ENCODE peak calls at places on chromosomes 16 and 17, in five cellular contexts. One of them, this sample, is unnamed.

GRCh38 chr17:17236295-17237025 is 508 bp downstream of the FLCN start:
- DNase-seq in tibial nerve: peak
- DNase-seq in HL-60: peak
- DNase-seq in AG10803: peak
- DNase-seq in GM13977: peak
- DNase-seq in this sample: no peak

GRCh38 chr16:53768167-53768566 is 64.2 kb downstream of the FTO start:
- DNase-seq in tibial nerve: no peak
- DNase-seq in GM13977: no peak
- DNase-seq in AG10803: peak
- DNase-seq in HL-60: no peak
- DNase-seq in this sample: no peak

GRCh38 chr17:19578545-19578944 is 44.9 kb downstream of the SLC47A1 start:
- DNase-seq in GM13977: no peak
- DNase-seq in tibial nerve: no peak
- DNase-seq in HL-60: no peak
- DNase-seq in AG10803: no peak
- DNase-seq in this sample: no peak

GRCh38 chr16:1285669-1286491 is 23.6 kb upstream of the UBE2I start:
- DNase-seq in AG10803: no peak
- DNase-seq in GM13977: no peak
- DNase-seq in tibial nerve: no peak
- DNase-seq in HL-60: no peak
- DNase-seq in this sample: no peak

GRCh38 chr16:50736448-50736847 is 5.4 kb upstream of the CYLD start:
- DNase-seq in AG10803: no peak
- DNase-seq in tibial nerve: no peak
- DNase-seq in HL-60: no peak
- DNase-seq in GM13977: no peak
- DNase-seq in this sample: no peak

GRCh38 chr17:32298298-32298697 is 32.7 kb downstream of the RHBDL3 start:
- DNase-seq in tibial nerve: no peak
- DNase-seq in AG10803: peak
- DNase-seq in GM13977: no peak
- DNase-seq in HL-60: no peak
- DNase-seq in this sample: no peak

GRCh38 chr17:82859431-82860403 is 19.9 kb upstream of the ZNF750 start:
- DNase-seq in HL-60: no peak
- DNase-seq in GM13977: peak
- DNase-seq in tibial nerve: no peak
- DNase-seq in AG10803: peak
- DNase-seq in this sample: peak

GRCh38 chr17:57481901-57482300 is 225.6 kb downstream of the MSI2 start:
- DNase-seq in AG10803: peak
- DNase-seq in tibial nerve: no peak
- DNase-seq in GM13977: no peak
- DNase-seq in HL-60: no peak
- DNase-seq in this sample: no peak

GRCh38 chr17:59387351-59388069 is 56.1 kb downstream of the YPEL2 start:
- DNase-seq in AG10803: no peak
- DNase-seq in HL-60: no peak
- DNase-seq in GM13977: no peak
- DNase-seq in tibial nerve: no peak
- DNase-seq in this sample: no peak

GRCh38 chr16:71846443-71846842 is 667 bp downstream of the ATXN1L start:
- DNase-seq in AG10803: peak
- DNase-seq in GM13977: no peak
- DNase-seq in tibial nerve: no peak
- DNase-seq in HL-60: peak
- DNase-seq in this sample: no peak

GRCh38 chr16:27356794-27357193 is 43.0 kb downstream of the IL4R start:
- DNase-seq in GM13977: no peak
- DNase-seq in HL-60: no peak
- DNase-seq in tibial nerve: no peak
- DNase-seq in AG10803: no peak
- DNase-seq in this sample: no peak

GRCh38 chr17:34765291-34765690 is 185.9 kb downstream of the TMEM132E start:
- DNase-seq in GM13977: no peak
- DNase-seq in AG10803: no peak
- DNase-seq in HL-60: no peak
- DNase-seq in tibial nerve: no peak
- DNase-seq in this sample: peak

GRCh38 chr16:87830673-87831420 is 38.5 kb downstream of the SLC7A5 start:
- DNase-seq in AG10803: no peak
- DNase-seq in tibial nerve: no peak
- DNase-seq in GM13977: no peak
- DNase-seq in HL-60: no peak
- DNase-seq in this sample: no peak

GRCh38 chr16:89370081-89370511 is 120.3 kb downstream of the ANKRD11 start:
- DNase-seq in tibial nerve: no peak
- DNase-seq in GM13977: no peak
- DNase-seq in HL-60: no peak
- DNase-seq in AG10803: peak
- DNase-seq in this sample: no peak

GRCh38 chr17:280901-281300 is 71.7 kb downstream of the RPH3AL start:
- DNase-seq in HL-60: no peak
- DNase-seq in AG10803: no peak
- DNase-seq in GM13977: no peak
- DNase-seq in tibial nerve: no peak
- DNase-seq in this sample: no peak

GRCh38 chr17:16027708-16028584 is 28.3 kb downstream of the TTC19 start:
- DNase-seq in HL-60: no peak
- DNase-seq in GM13977: peak
- DNase-seq in tibial nerve: no peak
- DNase-seq in AG10803: peak
- DNase-seq in this sample: no peak

GRCh38 chr16:10876799-10877341 is at the start of gene CIITA:
- DNase-seq in HL-60: peak
- DNase-seq in AG10803: peak
- DNase-seq in tibial nerve: peak
- DNase-seq in GM13977: peak
- DNase-seq in this sample: peak

GRCh38 chr16:21952040-21952792 is 945 bp upstream of the UQCRC2 start:
- DNase-seq in GM13977: peak
- DNase-seq in AG10803: peak
- DNase-seq in tibial nerve: peak
- DNase-seq in HL-60: peak
- DNase-seq in this sample: peak

GRCh38 chr16:624522-625401 is 6.0 kb upstream of the WFIKKN1 start:
- DNase-seq in AG10803: no peak
- DNase-seq in HL-60: no peak
- DNase-seq in tibial nerve: no peak
- DNase-seq in GM13977: no peak
- DNase-seq in this sample: no peak

GRCh38 chr16:11253995-11254912 is 1.8 kb downstream of the SOCS1 start:
- DNase-seq in GM13977: no peak
- DNase-seq in AG10803: no peak
- DNase-seq in tibial nerve: no peak
- DNase-seq in HL-60: no peak
- DNase-seq in this sample: no peak

GRCh38 chr17:48294193-48294909 is 135.7 kb downstream of the SKAP1 start:
- DNase-seq in AG10803: no peak
- DNase-seq in GM13977: no peak
- DNase-seq in HL-60: no peak
- DNase-seq in tibial nerve: no peak
- DNase-seq in this sample: no peak

GRCh38 chr17:65783845-65784334 is 222.4 kb upstream of the AXIN2 start:
- DNase-seq in AG10803: peak
- DNase-seq in tibial nerve: no peak
- DNase-seq in GM13977: no peak
- DNase-seq in HL-60: no peak
- DNase-seq in this sample: no peak

GRCh38 chr16:57723170-57723569 is 12.4 kb upstream of the KATNB1 start:
- DNase-seq in AG10803: no peak
- DNase-seq in HL-60: no peak
- DNase-seq in GM13977: no peak
- DNase-seq in tibial nerve: no peak
- DNase-seq in this sample: no peak

GRCh38 chr16:70476272-70477020 is 22.1 kb downstream of the FCSK start:
- DNase-seq in tibial nerve: no peak
- DNase-seq in GM13977: peak
- DNase-seq in HL-60: no peak
- DNase-seq in AG10803: peak
- DNase-seq in this sample: no peak

GRCh38 chr17:41494524-41494923 is 4.8 kb upstream of the KRT36 start:
- DNase-seq in HL-60: no peak
- DNase-seq in AG10803: peak
- DNase-seq in GM13977: no peak
- DNase-seq in tibial nerve: no peak
- DNase-seq in this sample: no peak

DNA sequence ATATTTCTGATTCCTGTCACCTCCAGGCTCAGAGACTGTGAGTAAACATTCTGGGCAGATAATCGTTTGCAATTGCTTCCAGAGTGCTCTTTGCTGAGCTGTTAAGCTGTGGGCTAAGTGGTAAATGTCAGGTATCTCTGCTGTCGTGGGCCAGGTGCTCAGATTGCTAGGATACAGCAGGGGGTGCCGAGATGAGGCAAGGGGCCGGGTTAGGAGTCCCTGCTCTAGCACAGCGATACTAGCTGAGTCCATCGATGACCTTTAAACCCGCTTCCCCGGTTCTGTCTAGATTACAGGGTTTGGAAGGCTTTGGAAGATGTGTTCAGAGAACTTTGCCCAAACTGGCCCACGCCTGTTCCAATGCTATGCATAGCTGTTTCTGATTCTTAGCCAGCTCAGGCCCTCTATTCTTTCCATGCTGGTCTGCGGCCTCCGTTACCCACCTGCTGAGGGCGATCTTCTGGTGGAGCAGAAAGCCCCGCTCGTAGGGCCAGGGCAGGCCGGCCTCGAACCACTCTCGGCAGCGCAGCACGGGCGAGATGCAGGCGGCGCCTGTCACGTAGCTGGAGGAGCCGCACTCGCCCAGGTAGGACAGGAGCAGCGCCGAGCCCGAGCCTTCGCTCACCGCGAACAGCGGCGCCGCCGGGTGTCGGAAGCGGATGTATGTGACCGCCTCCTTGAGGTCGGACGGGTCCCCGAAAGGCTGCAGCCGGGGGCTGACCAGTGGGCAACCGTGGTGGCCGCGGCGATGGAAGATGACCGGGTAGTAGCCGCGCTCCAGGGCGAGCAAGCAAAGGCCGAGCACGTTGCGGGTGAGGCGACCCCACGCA is 979 bp downstream of the ABHD15 start:
- DNase-seq in GM13977: peak
- DNase-seq in HL-60: no peak
- DNase-seq in AG10803: no peak
- DNase-seq in tibial nerve: no peak
- DNase-seq in this sample: no peak
- TF ChIP-seq CTCF in GM13977: peak
- TF ChIP-seq CTCF in HL-60: no peak
- TF ChIP-seq CTCF in AG10803: no peak
- TF ChIP-seq CTCF in tibial nerve: no peak
- TF ChIP-seq CTCF in this sample: peak

GRCh38 chr17:81176656-81177055 is 10.6 kb upstream of the AATK start:
- DNase-seq in AG10803: peak
- DNase-seq in HL-60: no peak
- DNase-seq in GM13977: no peak
- DNase-seq in tibial nerve: no peak
- DNase-seq in this sample: no peak
- TF ChIP-seq CTCF in AG10803: no peak
- TF ChIP-seq CTCF in HL-60: no peak
- TF ChIP-seq CTCF in GM13977: no peak
- TF ChIP-seq CTCF in tibial nerve: no peak
- TF ChIP-seq CTCF in this sample: peak

GRCh38 chr16:85673529-85674417 is 15.0 kb downstream of the GINS2 start:
- DNase-seq in AG10803: peak
- DNase-seq in tibial nerve: no peak
- DNase-seq in HL-60: no peak
- DNase-seq in GM13977: no peak
- DNase-seq in this sample: no peak
- TF ChIP-seq CTCF in AG10803: no peak
- TF ChIP-seq CTCF in tibial nerve: no peak
- TF ChIP-seq CTCF in HL-60: no peak
- TF ChIP-seq CTCF in GM13977: no peak
- TF ChIP-seq CTCF in this sample: no peak

DNA sequence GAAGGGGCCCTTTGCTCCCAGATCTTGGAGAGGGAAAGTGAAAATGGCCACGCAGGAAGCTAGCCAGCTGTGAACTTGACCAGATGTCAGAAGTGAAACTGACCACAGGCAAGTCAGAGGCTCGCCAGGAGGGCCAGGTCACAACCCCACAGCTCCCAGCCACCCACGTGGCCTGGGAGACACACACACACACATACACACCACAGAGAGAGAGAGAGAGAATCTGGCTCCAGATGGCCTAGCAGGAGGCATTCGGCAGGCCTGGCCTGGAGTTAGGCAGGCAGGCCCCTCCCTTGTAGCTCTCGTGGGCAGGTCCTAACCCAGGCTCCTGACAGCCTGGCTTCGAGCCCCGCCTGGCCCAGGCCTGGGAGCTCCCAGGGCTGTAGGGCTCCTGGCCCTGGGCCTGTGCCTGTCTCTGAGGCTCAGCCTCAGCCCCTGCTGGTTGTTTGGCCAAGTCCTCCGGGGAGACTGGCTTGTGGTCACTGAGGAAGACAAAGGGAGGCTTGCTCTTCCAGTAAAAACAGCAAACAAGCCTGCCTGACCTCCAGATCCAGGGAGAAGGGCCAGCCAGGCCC is 20.2 kb downstream of the NGFR start:
- DNase-seq in GM13977: peak
- DNase-seq in tibial nerve: peak
- DNase-seq in HL-60: peak
- DNase-seq in AG10803: peak
- DNase-seq in this sample: no peak
- TF ChIP-seq CTCF in GM13977: no peak
- TF ChIP-seq CTCF in tibial nerve: no peak
- TF ChIP-seq CTCF in HL-60: no peak
- TF ChIP-seq CTCF in AG10803: peak
- TF ChIP-seq CTCF in this sample: no peak

DNA sequence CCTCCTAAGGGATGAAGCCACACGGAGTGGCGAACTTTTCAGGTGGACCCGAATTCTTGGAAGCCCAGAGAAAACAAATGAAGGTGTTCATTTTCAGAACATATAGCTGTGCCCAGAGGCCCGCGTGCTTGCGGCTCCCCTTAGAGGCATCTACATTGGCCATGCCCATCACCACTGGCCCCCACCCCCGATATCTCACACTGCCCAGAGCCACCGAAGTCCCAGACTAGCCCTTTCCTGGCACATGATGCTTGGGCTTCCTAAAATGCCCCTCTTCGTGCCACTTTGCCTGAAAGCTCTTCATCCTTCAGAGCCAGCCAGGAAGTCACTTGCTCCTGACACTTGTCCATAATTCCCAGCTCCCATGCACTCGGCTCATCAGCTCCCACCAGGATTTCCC is 2.1 kb upstream of the HEXIM1 start:
- DNase-seq in AG10803: no peak
- DNase-seq in GM13977: no peak
- DNase-seq in HL-60: no peak
- DNase-seq in tibial nerve: no peak
- DNase-seq in this sample: no peak
- TF ChIP-seq CTCF in AG10803: no peak
- TF ChIP-seq CTCF in GM13977: no peak
- TF ChIP-seq CTCF in HL-60: no peak
- TF ChIP-seq CTCF in tibial nerve: no peak
- TF ChIP-seq CTCF in this sample: no peak

GRCh38 chr17:3667366-3668278 is 756 bp downstream of the TAX1BP3 start:
- DNase-seq in GM13977: no peak
- DNase-seq in tibial nerve: peak
- DNase-seq in HL-60: no peak
- DNase-seq in AG10803: peak
- DNase-seq in this sample: no peak
- TF ChIP-seq CTCF in GM13977: peak
- TF ChIP-seq CTCF in tibial nerve: no peak
- TF ChIP-seq CTCF in HL-60: no peak
- TF ChIP-seq CTCF in AG10803: no peak
- TF ChIP-seq CTCF in this sample: no peak

GRCh38 chr17:3772764-3773163 is 28.2 kb downstream of the ITGAE start:
- DNase-seq in HL-60: no peak
- DNase-seq in AG10803: no peak
- DNase-seq in GM13977: no peak
- DNase-seq in tibial nerve: no peak
- DNase-seq in this sample: no peak
- TF ChIP-seq CTCF in HL-60: no peak
- TF ChIP-seq CTCF in AG10803: no peak
- TF ChIP-seq CTCF in GM13977: no peak
- TF ChIP-seq CTCF in tibial nerve: no peak
- TF ChIP-seq CTCF in this sample: no peak

This sample was measured in CD14-positive monocyte.